ENCODE peak calls at places on chromosomes 5 and 9, in four cellular contexts. One of them, this sample, is unnamed.

GRCh38 chr9:133573791-133574515 is 35.2 kb downstream of the FAM163B start:
- DNase-seq in choroid plexus epithelial cell: no peak
- DNase-seq in breast epithelium: no peak
- DNase-seq in prostate gland: no peak
- DNase-seq in this sample: no peak

GRCh38 chr9:75992480-75993206 is 102.2 kb downstream of the PCSK5 start:
- DNase-seq in choroid plexus epithelial cell: no peak
- DNase-seq in breast epithelium: no peak
- DNase-seq in prostate gland: no peak
- DNase-seq in this sample: no peak

GRCh38 chr9:134488901-134489280 is 152.7 kb upstream of the COL5A1 start:
- DNase-seq in choroid plexus epithelial cell: no peak
- DNase-seq in breast epithelium: no peak
- DNase-seq in prostate gland: no peak
- DNase-seq in this sample: no peak

GRCh38 chr9:134271338-134272301 is 54.6 kb upstream of the RXRA start:
- DNase-seq in choroid plexus epithelial cell: peak
- DNase-seq in breast epithelium: no peak
- DNase-seq in prostate gland: no peak
- DNase-seq in this sample: no peak

GRCh38 chr5:157708866-157709265 is 22.4 kb upstream of the THG1L start:
- DNase-seq in choroid plexus epithelial cell: no peak
- DNase-seq in breast epithelium: no peak
- DNase-seq in prostate gland: no peak
- DNase-seq in this sample: no peak

GRCh38 chr9:132056717-132057429 is 22.8 kb downstream of the MED27 start:
- DNase-seq in choroid plexus epithelial cell: no peak
- DNase-seq in breast epithelium: no peak
- DNase-seq in prostate gland: no peak
- DNase-seq in this sample: no peak

GRCh38 chr5:124746252-124746915 is at the start of gene ZNF608:
- DNase-seq in choroid plexus epithelial cell: peak
- DNase-seq in breast epithelium: no peak
- DNase-seq in prostate gland: peak
- DNase-seq in this sample: peak

GRCh38 chr9:73348485-73348884 is 196.8 kb downstream of the ANXA1 start:
- DNase-seq in choroid plexus epithelial cell: peak
- DNase-seq in breast epithelium: no peak
- DNase-seq in prostate gland: no peak
- DNase-seq in this sample: no peak

GRCh38 chr5:66039701-66040100 is 104.4 kb upstream of the SREK1 start:
- DNase-seq in choroid plexus epithelial cell: no peak
- DNase-seq in breast epithelium: no peak
- DNase-seq in prostate gland: no peak
- DNase-seq in this sample: no peak

GRCh38 chr9:121926417-121926816 is 166.7 kb downstream of the TTLL11 start:
- DNase-seq in choroid plexus epithelial cell: no peak
- DNase-seq in breast epithelium: no peak
- DNase-seq in prostate gland: peak
- DNase-seq in this sample: no peak

GRCh38 chr5:176724472-176724871 is 77.2 kb downstream of the TSPAN17 start:
- DNase-seq in choroid plexus epithelial cell: no peak
- DNase-seq in breast epithelium: no peak
- DNase-seq in prostate gland: no peak
- DNase-seq in this sample: no peak

GRCh38 chr5:882253-883185 is 10.1 kb downstream of the BRD9 start:
- DNase-seq in choroid plexus epithelial cell: no peak
- DNase-seq in breast epithelium: no peak
- DNase-seq in prostate gland: no peak
- DNase-seq in this sample: no peak

GRCh38 chr9:136538599-136539426 is 7.0 kb downstream of the NOTCH1 start:
- DNase-seq in choroid plexus epithelial cell: no peak
- DNase-seq in breast epithelium: no peak
- DNase-seq in prostate gland: peak
- DNase-seq in this sample: no peak

GRCh38 chr5:146007270-146007669 is 70.9 kb downstream of the SH3RF2 start:
- DNase-seq in choroid plexus epithelial cell: peak
- DNase-seq in breast epithelium: no peak
- DNase-seq in prostate gland: no peak
- DNase-seq in this sample: no peak

GRCh38 chr9:34510506-34511159 is 12.2 kb downstream of the ENHO start:
- DNase-seq in choroid plexus epithelial cell: no peak
- DNase-seq in breast epithelium: no peak
- DNase-seq in prostate gland: no peak
- DNase-seq in this sample: no peak

GRCh38 chr9:20526500-20527319 is 95.6 kb downstream of the MLLT3 start:
- DNase-seq in choroid plexus epithelial cell: peak
- DNase-seq in breast epithelium: no peak
- DNase-seq in prostate gland: no peak
- DNase-seq in this sample: no peak
- TF ChIP-seq CTCF in choroid plexus epithelial cell: peak
- TF ChIP-seq CTCF in breast epithelium: peak
- TF ChIP-seq CTCF in prostate gland: no peak
- TF ChIP-seq CTCF in this sample: no peak

GRCh38 chr9:115016369-115016768 is 86.0 kb upstream of the TNFSF8 start:
- DNase-seq in choroid plexus epithelial cell: no peak
- DNase-seq in breast epithelium: no peak
- DNase-seq in prostate gland: no peak
- DNase-seq in this sample: no peak

GRCh38 chr9:115013998-115014397 is 83.6 kb upstream of the TNFSF8 start:
- DNase-seq in choroid plexus epithelial cell: peak
- DNase-seq in breast epithelium: peak
- DNase-seq in prostate gland: peak
- DNase-seq in this sample: peak

GRCh38 chr9:115014438-115014837 is 84.0 kb upstream of the TNFSF8 start:
- DNase-seq in choroid plexus epithelial cell: no peak
- DNase-seq in breast epithelium: no peak
- DNase-seq in prostate gland: no peak
- DNase-seq in this sample: no peak

GRCh38 chr9:115012476-115012875 is 82.1 kb upstream of the TNFSF8 start:
- DNase-seq in choroid plexus epithelial cell: no peak
- DNase-seq in breast epithelium: no peak
- DNase-seq in prostate gland: no peak
- DNase-seq in this sample: no peak

DNA sequence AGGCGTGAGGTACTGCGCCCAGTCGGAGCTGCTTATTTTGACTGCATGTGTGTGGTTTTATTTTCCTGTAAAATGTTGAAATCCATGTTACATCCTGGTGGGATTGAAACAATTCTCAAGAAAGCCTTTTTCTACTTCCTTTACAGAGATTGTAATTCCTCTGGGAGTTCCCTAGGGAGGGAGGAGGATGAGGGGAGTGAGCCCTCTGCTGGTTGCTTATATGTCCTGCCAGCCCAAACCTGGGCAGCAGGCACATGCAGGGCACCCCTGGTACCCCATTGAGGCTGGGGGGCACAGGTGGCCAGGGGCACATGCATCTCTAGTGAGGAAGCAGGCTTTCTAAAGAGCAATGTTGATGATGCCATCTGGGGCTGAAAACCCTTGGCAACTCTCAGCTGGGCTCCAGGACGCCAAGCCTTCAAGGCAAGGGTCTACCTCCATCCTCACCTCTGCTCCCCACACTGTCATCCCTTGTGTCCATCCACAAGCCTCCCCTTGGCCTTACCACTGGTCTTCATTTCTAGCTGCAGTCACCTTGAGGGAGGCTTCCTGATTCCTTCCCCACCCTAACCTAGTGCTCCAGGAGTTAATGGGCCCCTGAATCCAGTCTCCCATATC is 84.7 kb upstream of the TNFSF8 start:
- DNase-seq in choroid plexus epithelial cell: peak
- DNase-seq in breast epithelium: no peak
- DNase-seq in prostate gland: no peak
- DNase-seq in this sample: no peak
- TF ChIP-seq CTCF in choroid plexus epithelial cell: peak
- TF ChIP-seq CTCF in breast epithelium: peak
- TF ChIP-seq CTCF in prostate gland: no peak
- TF ChIP-seq CTCF in this sample: peak

GRCh38 chr5:10229306-10230048 is 20.2 kb downstream of the ATPSCKMT start:
- DNase-seq in choroid plexus epithelial cell: peak
- DNase-seq in breast epithelium: no peak
- DNase-seq in prostate gland: no peak
- DNase-seq in this sample: no peak
- TF ChIP-seq CTCF in choroid plexus epithelial cell: peak
- TF ChIP-seq CTCF in breast epithelium: no peak
- TF ChIP-seq CTCF in prostate gland: no peak
- TF ChIP-seq CTCF in this sample: no peak

GRCh38 chr9:82108881-82109280 is 120.3 kb downstream of the SPATA31D1 start:
- DNase-seq in choroid plexus epithelial cell: no peak
- DNase-seq in breast epithelium: no peak
- DNase-seq in prostate gland: no peak
- DNase-seq in this sample: no peak

GRCh38 chr9:82106536-82106935 is 118.0 kb downstream of the SPATA31D1 start:
- DNase-seq in choroid plexus epithelial cell: no peak
- DNase-seq in breast epithelium: no peak
- DNase-seq in prostate gland: no peak
- DNase-seq in this sample: no peak

GRCh38 chr9:82108474-82108873 is 119.9 kb downstream of the SPATA31D1 start:
- DNase-seq in choroid plexus epithelial cell: no peak
- DNase-seq in breast epithelium: no peak
- DNase-seq in prostate gland: no peak
- DNase-seq in this sample: no peak

GRCh38 chr9:82104252-82104651 is 115.7 kb downstream of the SPATA31D1 start:
- DNase-seq in choroid plexus epithelial cell: no peak
- DNase-seq in breast epithelium: no peak
- DNase-seq in prostate gland: no peak
- DNase-seq in this sample: no peak

DNA sequence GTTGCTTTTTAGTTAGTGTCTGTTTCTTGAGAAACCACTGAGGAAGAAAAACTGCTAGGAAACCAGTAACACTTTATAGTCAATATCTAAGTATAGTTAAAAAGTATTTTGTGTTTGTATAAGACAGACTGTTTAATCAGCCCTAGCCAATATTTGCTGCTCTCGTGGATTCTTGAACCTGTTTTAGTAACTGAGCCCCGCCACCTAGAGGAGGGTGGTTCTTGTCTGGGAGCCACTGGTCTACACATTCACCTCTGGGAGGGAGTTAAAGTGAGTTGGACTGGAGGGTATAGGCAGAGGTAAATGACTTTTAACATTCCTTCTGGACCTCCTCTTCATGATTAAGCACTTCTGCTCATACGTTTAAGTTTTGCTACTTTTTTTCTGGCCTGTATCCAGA is 117.2 kb downstream of the SPATA31D1 start:
- DNase-seq in choroid plexus epithelial cell: no peak
- DNase-seq in breast epithelium: no peak
- DNase-seq in prostate gland: peak
- DNase-seq in this sample: no peak
- TF ChIP-seq CTCF in choroid plexus epithelial cell: peak
- TF ChIP-seq CTCF in breast epithelium: no peak
- TF ChIP-seq CTCF in prostate gland: no peak
- TF ChIP-seq CTCF in this sample: no peak

GRCh38 chr9:129720865-129721545 is 31.8 kb downstream of the PTGES start:
- DNase-seq in choroid plexus epithelial cell: no peak
- DNase-seq in breast epithelium: no peak
- DNase-seq in prostate gland: no peak
- DNase-seq in this sample: no peak
- TF ChIP-seq CTCF in choroid plexus epithelial cell: no peak
- TF ChIP-seq CTCF in breast epithelium: no peak
- TF ChIP-seq CTCF in prostate gland: no peak
- TF ChIP-seq CTCF in this sample: no peak

DNA sequence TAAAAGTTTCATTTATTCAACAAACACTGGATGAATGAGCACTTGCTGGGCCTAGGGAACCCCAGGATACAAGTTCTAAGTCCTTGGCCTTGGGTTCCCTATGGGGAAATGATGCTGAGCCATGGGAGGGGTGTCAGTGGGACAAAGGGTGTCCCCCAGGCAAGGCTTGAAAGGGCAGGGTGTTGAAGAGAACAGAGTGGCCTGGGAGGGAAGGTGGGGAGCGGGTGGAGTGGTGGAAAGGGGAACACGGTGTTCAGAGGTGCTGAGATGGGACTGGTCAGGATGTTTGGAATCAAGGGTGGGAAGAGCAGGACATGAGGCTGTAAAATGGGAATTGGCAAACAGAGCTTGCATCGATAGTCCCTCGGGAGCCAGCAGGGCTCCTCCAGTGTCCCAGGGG is 61.8 kb downstream of the PPARGC1B start:
- DNase-seq in choroid plexus epithelial cell: no peak
- DNase-seq in breast epithelium: no peak
- DNase-seq in prostate gland: no peak
- DNase-seq in this sample: no peak
- TF ChIP-seq CTCF in choroid plexus epithelial cell: no peak
- TF ChIP-seq CTCF in breast epithelium: no peak
- TF ChIP-seq CTCF in prostate gland: no peak
- TF ChIP-seq CTCF in this sample: no peak